ENCODE peak calls at places on chromosomes 6 and 20, in ten cellular contexts. Q is activated gamma-delta T cell treated with Interleukin-2 at 50 U/mL for 16 hours, D is mucosa of gallbladder, T is fibroblast of pulmonary artery, F is left ventricle myocardium superior, V is NCI-H524, S is memory B cell, Z is HEK293T, W is NCI-H345, G is iris pigment epithelial cell. M is an unnamed sample.

GRCh38 chr20:11845311-11845710 is 72.4 kb upstream of the BTBD3 start:
- DNase-seq in Z (no peak), W (no peak), S (no peak), F (no peak), D (no peak), G (peak; percentile 65), Q (no peak), T (no peak), V (no peak), M (peak; percentile 50)

GRCh38 chr6:108002365-108003221 is 44.6 kb upstream of the SEC63 start:
- DNase-seq in Q (no peak), V (peak; percentile 68), S (no peak), T (no peak), G (peak; percentile 41), D (peak; percentile 67), F (no peak), W (no peak), Z (peak; percentile 19), M (no peak)

GRCh38 chr20:25066386-25066785 is 8.4 kb upstream of the ACSS1 start:
- DNase-seq in Q (no peak), V (no peak), S (no peak), T (peak; percentile 7), W (peak; percentile 78), Z (no peak), D (no peak), G (no peak), F (no peak), M (no peak)

GRCh38 chr6:43890197-43891062 is 120.4 kb downstream of the VEGFA start:
- DNase-seq in F (no peak), T (no peak), Q (no peak), Z (no peak), W (no peak), V (no peak), D (no peak), S (no peak), G (no peak), M (no peak)

GRCh38 chr6:1933292-1933691 is 312.1 kb downstream of the GMDS start:
- DNase-seq in T (no peak), G (no peak), D (no peak), F (no peak), W (no peak), Z (no peak), S (no peak), Q (no peak), V (no peak), M (no peak)

GRCh38 chr6:28401172-28401571 is 1.6 kb upstream of the ZSCAN12 start:
- DNase-seq in G (peak; percentile 73), W (no peak), Z (no peak), D (no peak), T (peak; percentile 40), Q (no peak), F (no peak), S (no peak), V (no peak), M (no peak)

GRCh38 chr6:71965404-71965803 is 79.1 kb downstream of the RIMS1 start:
- DNase-seq in Q (no peak), G (no peak), Z (peak; percentile 13), V (no peak), W (no peak), F (no peak), D (no peak), S (no peak), T (no peak), M (peak; percentile 25)

GRCh38 chr6:15968519-15968918 is 160.4 kb upstream of the MYLIP start:
- DNase-seq in Z (no peak), Q (no peak), T (no peak), V (no peak), F (no peak), W (no peak), G (no peak), D (no peak), S (no peak), M (no peak)

GRCh38 chr20:36871640-36872570 is 4.0 kb upstream of the TLDC2 start:
- DNase-seq in T (no peak), V (no peak), Q (no peak), F (no peak), W (no peak), Z (no peak), S (no peak), G (no peak), D (no peak), M (no peak)

GRCh38 chr6:151763938-151764680 is 43.4 kb upstream of the ESR1 start:
- DNase-seq in S (peak; percentile 52), Z (peak; percentile 78), V (peak; percentile 60), G (peak; percentile 87), T (peak; percentile 93), Q (no peak), F (peak; percentile 96), W (no peak), D (peak; percentile 89), M (peak; percentile 88)

GRCh38 chr6:53979468-53980067 is 131.7 kb upstream of the MLIP start:
- DNase-seq in G (peak; percentile 42), S (no peak), F (no peak), Q (no peak), W (peak; percentile 2), T (peak; percentile 75), D (no peak), V (no peak), Z (peak; percentile 52), M (peak; percentile 52)

GRCh38 chr20:21618697-21619421 is 86.6 kb upstream of the PAX1 start:
- DNase-seq in W (no peak), V (no peak), S (no peak), Z (no peak), T (no peak), F (no peak), Q (no peak), D (no peak), G (no peak), M (no peak)

GRCh38 chr6:136129365-136129764 is 120.7 kb downstream of the MTFR2 start:
- DNase-seq in F (no peak), D (peak; percentile 13), Z (no peak), S (no peak), W (no peak), V (no peak), Q (no peak), T (peak; percentile 38), G (no peak), M (no peak)

GRCh38 chr6:148868901-148869300 is 122.1 kb downstream of the UST start:
- DNase-seq in F (no peak), S (no peak), T (no peak), V (no peak), Q (no peak), W (no peak), G (no peak), D (no peak), Z (no peak), M (no peak)

GRCh38 chr6:19297880-19298279 is 539.3 kb upstream of the ID4 start:
- DNase-seq in W (peak; percentile 93), G (no peak), T (no peak), Z (no peak), S (no peak), Q (no peak), F (no peak), D (no peak), V (no peak), M (no peak)

GRCh38 chr6:125918681-125919566 is 37.6 kb upstream of the HINT3 start:
- DNase-seq in Z (peak; percentile 54), S (peak; percentile 15), W (no peak), F (no peak), T (peak; percentile 97), D (peak; percentile 23), Q (no peak), G (peak; percentile 94), V (no peak), M (peak; percentile 70)

GRCh38 chr20:63215101-63216040 is 560 bp downstream of the YTHDF1 start:
- DNase-seq in S (no peak), Z (peak; percentile 71), T (peak; percentile 61), D (no peak), V (peak; percentile 22), Q (no peak), F (peak; percentile 27), W (no peak), G (peak; percentile 70), M (peak; percentile 47)

GRCh38 chr20:49661560-49662329 is 51.9 kb downstream of the B4GALT5 start:
- DNase-seq in V (no peak), S (no peak), G (peak; percentile 34), Q (no peak), D (no peak), T (no peak), F (no peak), Z (no peak), W (no peak), M (no peak)

GRCh38 chr6:19827903-19828302 is 9.3 kb upstream of the ID4 start:
- DNase-seq in G (no peak), D (no peak), Z (no peak), S (no peak), W (no peak), Q (no peak), T (no peak), F (no peak), V (no peak), M (no peak)

GRCh38 chr6:122042851-122043250 is 356.6 kb upstream of the HSF2 start:
- DNase-seq in V (no peak), W (no peak), Q (no peak), G (no peak), F (no peak), S (no peak), D (no peak), Z (no peak), T (no peak), M (peak; percentile 51)

GRCh38 chr6:140051521-140052455 is 677.3 kb upstream of the CITED2 start:
- DNase-seq in S (no peak), T (peak; percentile 97), D (no peak), W (no peak), F (no peak), Q (no peak), Z (no peak), G (peak; percentile 99), V (no peak), M (peak; percentile 99)

GRCh38 chr6:52388790-52389189 is 26.8 kb downstream of the PAQR8 start:
- DNase-seq in W (peak; percentile 16), G (no peak), D (no peak), Z (no peak), T (no peak), F (no peak), S (no peak), Q (no peak), V (no peak), M (no peak)

GRCh38 chr20:57627972-57628650 is 7.9 kb upstream of the ZBP1 start:
- DNase-seq in T (peak; percentile 87), S (no peak), Q (peak; percentile 62), G (peak; percentile 77), W (no peak), V (no peak), F (peak; percentile 49), D (peak; percentile 35), Z (no peak), M (peak; percentile 62)

GRCh38 chr6:26033942-26034354 is 53.3 kb upstream of the HFE start:
- DNase-seq in T (no peak), V (no peak), Q (no peak), G (no peak), S (no peak), Z (no peak), W (no peak), F (peak; percentile 53), D (no peak), M (no peak)

GRCh38 chr6:81515562-81516453 is 236.7 kb downstream of the TENT5A start:
- DNase-seq in V (no peak), Z (no peak), T (peak; percentile 66), W (no peak), F (no peak), S (no peak), G (no peak), D (no peak), Q (no peak), M (peak; percentile 90)

GRCh38 chr6:3895805-3896204 is 46.6 kb downstream of the FAM50B start:
- DNase-seq in S (no peak), V (no peak), G (no peak), W (no peak), Q (no peak), T (no peak), Z (no peak), D (no peak), F (no peak), M (no peak)

GRCh38 chr6:105603779-105604592 is 201.1 kb upstream of the PREP start:
- DNase-seq in W (no peak), G (no peak), D (peak; percentile 22), Q (no peak), S (no peak), T (no peak), Z (no peak), V (no peak), F (no peak), M (peak; percentile 88)

GRCh38 chr6:103002282-103002681 is 1608.8 kb downstream of the GRIK2 start:
- DNase-seq in D (no peak), Q (no peak), F (no peak), G (no peak), S (no peak), V (no peak), W (no peak), T (no peak), Z (no peak), M (no peak)

M was measured in AG10803.